ENCODE peak calls at places on chromosomes 1 and 21, in six cellular contexts. L is lower leg skin, D is KBM-7, E is NB4, U is glomerular endothelial cell, N is non-pigmented ciliary epithelial cell. O is an unnamed sample.

GRCh38 chr1:76546354-76546933 is 320.8 kb upstream of the ST6GALNAC5 start:
- DNase-seq in L (no peak), D (no peak), N (no peak), E (no peak), U (no peak), O (no peak)

GRCh38 chr21:42843021-42843420 is 36.3 kb downstream of the WDR4 start:
- DNase-seq in D (no peak), E (no peak), N (no peak), U (no peak), L (no peak), O (no peak)

GRCh38 chr1:1040004-1040991 is 20.4 kb downstream of the AGRN start:
- DNase-seq in L (no peak), E (peak; percentile 86), D (peak; percentile 54), N (peak; percentile 27), U (no peak), O (peak; percentile 97)

GRCh38 chr1:181485276-181486097 is 2.2 kb downstream of the CACNA1E start:
- DNase-seq in D (no peak), N (no peak), U (no peak), E (peak; percentile 33), L (no peak), O (peak; percentile 89)

GRCh38 chr1:193241132-193241827 is 54.9 kb upstream of the B3GALT2 start:
- DNase-seq in U (no peak), N (no peak), D (peak; percentile 17), E (no peak), L (no peak), O (no peak)

GRCh38 chr1:155860939-155861496 is 1.7 kb downstream of the SYT11 start:
- DNase-seq in U (no peak), L (no peak), N (no peak), D (no peak), E (no peak), O (no peak)

GRCh38 chr1:99820546-99820945 is 29.6 kb upstream of the AGL start:
- DNase-seq in D (peak; percentile 12), U (no peak), E (peak; percentile 14), N (no peak), L (no peak), O (no peak)

GRCh38 chr1:169795687-169796086 is 980 bp upstream of the METTL18 start:
- DNase-seq in D (peak; percentile 51), L (no peak), U (no peak), N (no peak), E (peak; percentile 44), O (no peak)

GRCh38 chr1:177913762-177914540 is 55.9 kb downstream of the SEC16B start:
- DNase-seq in D (peak; percentile 5), E (peak; percentile 24), L (no peak), N (no peak), U (no peak), O (peak; percentile 80)

GRCh38 chr1:93338426-93338825 is 7.3 kb upstream of the DR1 start:
- DNase-seq in L (no peak), D (no peak), N (peak; percentile 87), E (no peak), U (no peak), O (no peak)

GRCh38 chr1:117366982-117367768 is at the start of gene MAN1A2:
- DNase-seq in E (peak; percentile 90), N (no peak), D (peak; percentile 94), U (no peak), L (peak; percentile 81), O (peak; percentile 90)

GRCh38 chr1:2848006-2848670 is 46.6 kb upstream of the TTC34 start:
- DNase-seq in D (no peak), L (no peak), E (no peak), U (no peak), N (no peak), O (no peak)

GRCh38 chr1:119917304-119918055 is 21.2 kb upstream of the ADAM30 start:
- DNase-seq in D (no peak), N (no peak), U (no peak), L (no peak), E (no peak), O (no peak)

GRCh38 chr1:83641206-83641658 is 357.7 kb downstream of the TTLL7 start:
- DNase-seq in N (no peak), E (no peak), U (no peak), D (no peak), L (no peak), O (peak; percentile 50)

GRCh38 chr1:178818416-178818815 is 52.5 kb downstream of the ANGPTL1 start:
- DNase-seq in U (no peak), E (no peak), N (peak; percentile 17), D (no peak), L (no peak), O (no peak)

GRCh38 chr1:8571200-8571984 is 246.0 kb downstream of the RERE start:
- DNase-seq in N (no peak), E (no peak), D (peak; percentile 3), L (no peak), U (peak; percentile 47), O (no peak)

GRCh38 chr1:76269175-76269574 is 194.6 kb downstream of the ST6GALNAC3 start:
- DNase-seq in L (no peak), D (no peak), E (no peak), N (peak; percentile 42), U (peak; percentile 37), O (no peak)

GRCh38 chr1:41918450-41919043 is at the start of gene HIVEP3:
- DNase-seq in E (no peak), D (peak; percentile 23), N (no peak), U (no peak), L (no peak), O (no peak)

GRCh38 chr21:44058981-44059380 is 46.9 kb downstream of the TRAPPC10 start:
- DNase-seq in D (no peak), U (no peak), N (no peak), E (no peak), L (no peak), O (no peak)

GRCh38 chr1:222084996-222085395 is 343.1 kb upstream of the DUSP10 start:
- DNase-seq in U (no peak), D (no peak), L (no peak), N (no peak), E (no peak), O (no peak)

GRCh38 chr1:53987880-53988279 is 30.1 kb downstream of the LDLRAD1 start:
- DNase-seq in E (no peak), D (no peak), U (no peak), L (no peak), N (no peak), O (no peak)

GRCh38 chr1:39352881-39353280 is 138.6 kb upstream of the BMP8A start:
- DNase-seq in U (no peak), N (no peak), L (no peak), E (no peak), D (no peak), O (no peak)

GRCh38 chr1:115555446-115555845 is 86.3 kb upstream of the VANGL1 start:
- DNase-seq in E (no peak), D (no peak), L (no peak), U (no peak), N (no peak), O (no peak)

GRCh38 chr1:116439701-116440100 is 66.7 kb downstream of the ATP1A1 start:
- DNase-seq in L (no peak), E (no peak), U (no peak), D (no peak), N (no peak), O (no peak)

GRCh38 chr1:231603598-231604275 is 22.9 kb upstream of the DISC1 start:
- DNase-seq in N (no peak), E (peak; percentile 82), D (peak; percentile 79), L (no peak), U (no peak), O (peak; percentile 72)

GRCh38 chr1:63845346-63845745 is 71.5 kb downstream of the ROR1 start:
- DNase-seq in N (no peak), U (no peak), L (no peak), D (no peak), E (no peak), O (no peak)

GRCh38 chr1:240350910-240351331 is 259.2 kb downstream of the FMN2 start:
- DNase-seq in N (peak; percentile 88), U (no peak), D (no peak), E (no peak), L (no peak), O (no peak)

GRCh38 chr1:70764747-70765146 is 282.9 kb downstream of the PTGER3 start:
- DNase-seq in L (no peak), D (no peak), N (no peak), E (peak; percentile 28), U (no peak), O (no peak)

GRCh38 chr1:68112835-68113243 is 62.4 kb upstream of the DIRAS3 start:
- DNase-seq in N (peak; percentile 57), L (no peak), U (no peak), E (no peak), D (no peak), O (peak; percentile 22)

GRCh38 chr1:75764057-75764655 is 21.9 kb upstream of the RABGGTB start:
- DNase-seq in L (no peak), D (no peak), E (no peak), N (no peak), U (no peak), O (no peak)

GRCh38 chr1:112465122-112465521 is 43.6 kb upstream of the WNT2B start:
- DNase-seq in D (no peak), E (no peak), N (no peak), L (no peak), U (no peak), O (no peak)

GRCh38 chr1:84847253-84848247 is 45.5 kb downstream of the LPAR3 start:
- DNase-seq in L (peak; percentile 68), U (peak; percentile 80), N (peak; percentile 92), E (peak; percentile 24), D (peak; percentile 76), O (no peak)

GRCh38 chr1:177864530-177865305 is 105.1 kb downstream of the SEC16B start:
- DNase-seq in D (no peak), E (no peak), N (no peak), U (no peak), L (no peak), O (no peak)

GRCh38 chr1:245398180-245398579 is 243.4 kb downstream of the KIF26B start:
- DNase-seq in L (no peak), U (no peak), D (no peak), N (no peak), E (no peak), O (peak; percentile 61)

GRCh38 chr1:24190970-24191570 is 4.0 kb upstream of the IFNLR1 start:
- DNase-seq in D (no peak), N (no peak), E (peak; percentile 78), U (no peak), L (no peak), O (no peak)

GRCh38 chr1:95068956-95069710 is 3.6 kb downstream of the ALG14 start:
- DNase-seq in D (no peak), E (no peak), L (no peak), N (no peak), U (no peak), O (peak; percentile 57)

GRCh38 chr21:42942244-42942643 is 16.8 kb upstream of the ERVH48-1 start:
- DNase-seq in U (no peak), N (no peak), D (no peak), L (no peak), E (no peak), O (peak; percentile 29)

GRCh38 chr1:7454052-7454815 is 316.9 kb upstream of the VAMP3 start:
- DNase-seq in U (no peak), D (peak; percentile 7), N (no peak), E (peak; percentile 40), L (no peak), O (peak; percentile 75)

O was measured in endodermal cell.